ENCODE peak calls at places on chromosomes 13 and 19, in nine cellular contexts. One of them, this sample, is unnamed.

GRCh38 chr19:19873381-19873780 is 7.7 kb downstream of the ZNF253 start:
- DNase-seq in MCF 10A: no peak
- DNase-seq in mucosa of descending colon: no peak
- DNase-seq in osteocyte: no peak
- DNase-seq in AG04450: no peak
- DNase-seq in cardiac muscle cell: no peak
- DNase-seq in endothelial cell of umbilical vein: no peak
- DNase-seq in fibroblast of mammary gland: peak; percentile 15
- DNase-seq in tibial nerve: no peak
- DNase-seq in this sample: peak; percentile 17

GRCh38 chr13:110233181-110233641 is 73.7 kb downstream of the COL4A1 start:
- DNase-seq in MCF 10A: peak; percentile 94
- DNase-seq in mucosa of descending colon: no peak
- DNase-seq in osteocyte: peak; percentile 44
- DNase-seq in AG04450: peak; percentile 67
- DNase-seq in cardiac muscle cell: no peak
- DNase-seq in endothelial cell of umbilical vein: peak; percentile 93
- DNase-seq in fibroblast of mammary gland: peak; percentile 98
- DNase-seq in tibial nerve: peak; percentile 82
- DNase-seq in this sample: peak; percentile 92

GRCh38 chr13:50829896-50830295 is 13.6 kb downstream of the DLEU7 start:
- DNase-seq in MCF 10A: peak; percentile 69
- DNase-seq in mucosa of descending colon: no peak
- DNase-seq in osteocyte: no peak
- DNase-seq in AG04450: no peak
- DNase-seq in cardiac muscle cell: no peak
- DNase-seq in endothelial cell of umbilical vein: no peak
- DNase-seq in fibroblast of mammary gland: peak; percentile 86
- DNase-seq in tibial nerve: no peak
- DNase-seq in this sample: peak; percentile 46

GRCh38 chr19:10364644-10365043 is 15.7 kb downstream of the TYK2 start:
- DNase-seq in MCF 10A: no peak
- DNase-seq in mucosa of descending colon: no peak
- DNase-seq in osteocyte: no peak
- DNase-seq in AG04450: no peak
- DNase-seq in cardiac muscle cell: no peak
- DNase-seq in endothelial cell of umbilical vein: no peak
- DNase-seq in fibroblast of mammary gland: no peak
- DNase-seq in tibial nerve: no peak
- DNase-seq in this sample: no peak

GRCh38 chr13:112013665-112014064 is 53.3 kb upstream of the SOX1 start:
- DNase-seq in MCF 10A: no peak
- DNase-seq in mucosa of descending colon: no peak
- DNase-seq in osteocyte: no peak
- DNase-seq in AG04450: no peak
- DNase-seq in cardiac muscle cell: no peak
- DNase-seq in endothelial cell of umbilical vein: no peak
- DNase-seq in fibroblast of mammary gland: no peak
- DNase-seq in tibial nerve: no peak
- DNase-seq in this sample: no peak

GRCh38 chr19:15448778-15449619 is 757 bp downstream of the WIZ start:
- DNase-seq in MCF 10A: no peak
- DNase-seq in mucosa of descending colon: no peak
- DNase-seq in osteocyte: peak; percentile 85
- DNase-seq in AG04450: no peak
- DNase-seq in cardiac muscle cell: peak; percentile 39
- DNase-seq in endothelial cell of umbilical vein: peak; percentile 25
- DNase-seq in fibroblast of mammary gland: no peak
- DNase-seq in tibial nerve: no peak
- DNase-seq in this sample: no peak

GRCh38 chr19:18117692-18118378 is 20.3 kb downstream of the MAST3 start:
- DNase-seq in MCF 10A: peak; percentile 70
- DNase-seq in mucosa of descending colon: peak; percentile 94
- DNase-seq in osteocyte: peak; percentile 95
- DNase-seq in AG04450: no peak
- DNase-seq in cardiac muscle cell: peak; percentile 95
- DNase-seq in endothelial cell of umbilical vein: peak; percentile 83
- DNase-seq in fibroblast of mammary gland: peak; percentile 70
- DNase-seq in tibial nerve: peak; percentile 78
- DNase-seq in this sample: peak; percentile 85

GRCh38 chr13:57629821-57630235 is 1.7 kb upstream of the PCDH17 start:
- DNase-seq in MCF 10A: no peak
- DNase-seq in mucosa of descending colon: peak; percentile 38
- DNase-seq in osteocyte: peak; percentile 94
- DNase-seq in AG04450: no peak
- DNase-seq in cardiac muscle cell: peak; percentile 97
- DNase-seq in endothelial cell of umbilical vein: peak; percentile 95
- DNase-seq in fibroblast of mammary gland: peak; percentile 67
- DNase-seq in tibial nerve: peak; percentile 65
- DNase-seq in this sample: peak; percentile 61

GRCh38 chr13:87089391-87089790 is 581.8 kb upstream of the SLITRK5 start:
- DNase-seq in MCF 10A: peak; percentile 55
- DNase-seq in mucosa of descending colon: no peak
- DNase-seq in osteocyte: no peak
- DNase-seq in AG04450: peak; percentile 58
- DNase-seq in cardiac muscle cell: no peak
- DNase-seq in endothelial cell of umbilical vein: no peak
- DNase-seq in fibroblast of mammary gland: peak; percentile 78
- DNase-seq in tibial nerve: no peak
- DNase-seq in this sample: peak; percentile 94

GRCh38 chr19:30895946-30896345 is 453.3 kb downstream of the TSHZ3 start:
- DNase-seq in MCF 10A: no peak
- DNase-seq in mucosa of descending colon: no peak
- DNase-seq in osteocyte: no peak
- DNase-seq in AG04450: no peak
- DNase-seq in cardiac muscle cell: no peak
- DNase-seq in endothelial cell of umbilical vein: no peak
- DNase-seq in fibroblast of mammary gland: no peak
- DNase-seq in tibial nerve: no peak
- DNase-seq in this sample: no peak

GRCh38 chr13:30705672-30706071 is 29.7 kb upstream of the ALOX5AP start:
- DNase-seq in MCF 10A: peak; percentile 65
- DNase-seq in mucosa of descending colon: no peak
- DNase-seq in osteocyte: no peak
- DNase-seq in AG04450: no peak
- DNase-seq in cardiac muscle cell: no peak
- DNase-seq in endothelial cell of umbilical vein: no peak
- DNase-seq in fibroblast of mammary gland: no peak
- DNase-seq in tibial nerve: no peak
- DNase-seq in this sample: no peak

GRCh38 chr13:106499905-106500304 is 35.6 kb downstream of the EFNB2 start:
- DNase-seq in MCF 10A: no peak
- DNase-seq in mucosa of descending colon: no peak
- DNase-seq in osteocyte: no peak
- DNase-seq in AG04450: no peak
- DNase-seq in cardiac muscle cell: no peak
- DNase-seq in endothelial cell of umbilical vein: no peak
- DNase-seq in fibroblast of mammary gland: peak; percentile 26
- DNase-seq in tibial nerve: no peak
- DNase-seq in this sample: peak; percentile 54

GRCh38 chr19:16569609-16570320 is 2.5 kb downstream of the SLC35E1 start:
- DNase-seq in MCF 10A: no peak
- DNase-seq in mucosa of descending colon: no peak
- DNase-seq in osteocyte: no peak
- DNase-seq in AG04450: no peak
- DNase-seq in cardiac muscle cell: no peak
- DNase-seq in endothelial cell of umbilical vein: no peak
- DNase-seq in fibroblast of mammary gland: no peak
- DNase-seq in tibial nerve: no peak
- DNase-seq in this sample: no peak

GRCh38 chr19:6743071-6743470 is 3.6 kb downstream of the TRIP10 start:
- DNase-seq in MCF 10A: no peak
- DNase-seq in mucosa of descending colon: no peak
- DNase-seq in osteocyte: no peak
- DNase-seq in AG04450: no peak
- DNase-seq in cardiac muscle cell: no peak
- DNase-seq in endothelial cell of umbilical vein: no peak
- DNase-seq in fibroblast of mammary gland: no peak
- DNase-seq in tibial nerve: no peak
- DNase-seq in this sample: no peak

GRCh38 chr13:43905435-43906031 is 25.8 kb downstream of the LACC1 start:
- DNase-seq in MCF 10A: peak; percentile 67
- DNase-seq in mucosa of descending colon: peak; percentile 67
- DNase-seq in osteocyte: no peak
- DNase-seq in AG04450: peak; percentile 48
- DNase-seq in cardiac muscle cell: peak; percentile 75
- DNase-seq in endothelial cell of umbilical vein: peak; percentile 68
- DNase-seq in fibroblast of mammary gland: peak; percentile 75
- DNase-seq in tibial nerve: peak; percentile 81
- DNase-seq in this sample: peak; percentile 86

GRCh38 chr13:43911871-43912270 is 32.2 kb downstream of the LACC1 start:
- DNase-seq in MCF 10A: no peak
- DNase-seq in mucosa of descending colon: no peak
- DNase-seq in osteocyte: no peak
- DNase-seq in AG04450: no peak
- DNase-seq in cardiac muscle cell: no peak
- DNase-seq in endothelial cell of umbilical vein: no peak
- DNase-seq in fibroblast of mammary gland: no peak
- DNase-seq in tibial nerve: no peak
- DNase-seq in this sample: no peak

GRCh38 chr13:43911283-43911682 is 31.6 kb downstream of the LACC1 start:
- DNase-seq in MCF 10A: no peak
- DNase-seq in mucosa of descending colon: no peak
- DNase-seq in osteocyte: no peak
- DNase-seq in AG04450: no peak
- DNase-seq in cardiac muscle cell: peak; percentile 19
- DNase-seq in endothelial cell of umbilical vein: no peak
- DNase-seq in fibroblast of mammary gland: no peak
- DNase-seq in tibial nerve: no peak
- DNase-seq in this sample: no peak

GRCh38 chr13:43908156-43909126 is 28.7 kb downstream of the LACC1 start:
- DNase-seq in MCF 10A: peak; percentile 39
- DNase-seq in mucosa of descending colon: peak; percentile 71
- DNase-seq in osteocyte: no peak
- DNase-seq in AG04450: peak; percentile 55
- DNase-seq in cardiac muscle cell: peak; percentile 61
- DNase-seq in endothelial cell of umbilical vein: peak; percentile 43
- DNase-seq in fibroblast of mammary gland: peak; percentile 66
- DNase-seq in tibial nerve: peak; percentile 40
- DNase-seq in this sample: peak; percentile 90
- TF ChIP-seq CTCF in MCF 10A: peak; percentile 71
- TF ChIP-seq CTCF in mucosa of descending colon: no peak
- TF ChIP-seq CTCF in osteocyte: peak; percentile 75
- TF ChIP-seq CTCF in AG04450: peak; percentile 57
- TF ChIP-seq CTCF in cardiac muscle cell: peak; percentile 47
- TF ChIP-seq CTCF in endothelial cell of umbilical vein: peak; percentile 7
- TF ChIP-seq CTCF in fibroblast of mammary gland: peak; percentile 55
- TF ChIP-seq CTCF in tibial nerve: peak; percentile 27
- TF ChIP-seq CTCF in this sample: peak; percentile 47

GRCh38 chr13:70613295-70613694 is 505.0 kb upstream of the KLHL1 start:
- DNase-seq in MCF 10A: peak; percentile 8
- DNase-seq in mucosa of descending colon: no peak
- DNase-seq in osteocyte: no peak
- DNase-seq in AG04450: no peak
- DNase-seq in cardiac muscle cell: peak; percentile 12
- DNase-seq in endothelial cell of umbilical vein: peak; percentile 25
- DNase-seq in fibroblast of mammary gland: no peak
- DNase-seq in tibial nerve: no peak
- DNase-seq in this sample: peak; percentile 37
- TF ChIP-seq CTCF in MCF 10A: peak; percentile 16
- TF ChIP-seq CTCF in mucosa of descending colon: no peak
- TF ChIP-seq CTCF in osteocyte: peak; percentile 49
- TF ChIP-seq CTCF in AG04450: no peak
- TF ChIP-seq CTCF in cardiac muscle cell: no peak
- TF ChIP-seq CTCF in endothelial cell of umbilical vein: peak; percentile 33
- TF ChIP-seq CTCF in fibroblast of mammary gland: no peak
- TF ChIP-seq CTCF in tibial nerve: no peak
- TF ChIP-seq CTCF in this sample: peak; percentile 48

DNA sequence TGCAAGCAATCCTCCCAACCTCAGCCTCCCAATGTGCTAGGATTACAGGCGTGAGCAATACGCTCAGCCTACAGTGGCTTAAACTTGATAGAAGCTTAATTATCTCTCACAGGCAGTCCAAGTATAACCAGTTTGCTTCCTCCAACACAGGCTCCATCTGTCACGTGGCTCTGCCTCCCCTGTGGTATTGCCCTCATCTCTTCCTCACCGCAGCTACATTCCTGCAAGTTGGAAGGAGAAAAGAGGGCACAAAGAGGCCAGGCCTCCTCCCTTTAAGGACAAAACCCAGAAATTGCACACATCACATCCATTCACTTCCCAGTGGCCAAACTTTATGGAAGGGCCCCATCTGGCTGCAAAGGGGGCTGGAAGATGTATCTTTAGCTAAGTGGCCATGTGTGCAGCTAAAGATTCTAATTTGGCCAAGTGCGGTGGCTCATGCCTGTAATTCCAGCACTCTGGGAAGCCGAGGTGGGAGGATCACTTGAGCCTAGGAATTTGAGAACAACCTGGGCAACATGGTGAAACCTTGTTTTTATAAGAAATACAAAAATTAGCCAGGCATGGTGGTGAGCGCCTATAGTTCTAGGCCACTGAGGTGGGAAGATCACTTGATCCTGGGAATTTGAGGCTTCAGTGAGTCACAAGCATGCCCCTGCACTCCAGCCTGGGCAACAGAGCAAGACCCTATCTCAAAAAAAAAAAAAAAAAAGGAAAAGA is 3.1 kb upstream of the SDHAF1 start:
- DNase-seq in MCF 10A: no peak
- DNase-seq in mucosa of descending colon: no peak
- DNase-seq in osteocyte: no peak
- DNase-seq in AG04450: no peak
- DNase-seq in cardiac muscle cell: no peak
- DNase-seq in endothelial cell of umbilical vein: no peak
- DNase-seq in fibroblast of mammary gland: no peak
- DNase-seq in tibial nerve: no peak
- DNase-seq in this sample: no peak
- TF ChIP-seq CTCF in MCF 10A: no peak
- TF ChIP-seq CTCF in mucosa of descending colon: no peak
- TF ChIP-seq CTCF in osteocyte: no peak
- TF ChIP-seq CTCF in AG04450: no peak
- TF ChIP-seq CTCF in cardiac muscle cell: no peak
- TF ChIP-seq CTCF in endothelial cell of umbilical vein: no peak
- TF ChIP-seq CTCF in fibroblast of mammary gland: no peak
- TF ChIP-seq CTCF in tibial nerve: no peak
- TF ChIP-seq CTCF in this sample: no peak

GRCh38 chr19:34644991-34645461 is 31.9 kb downstream of the SCGB2B2 start:
- DNase-seq in MCF 10A: no peak
- DNase-seq in mucosa of descending colon: no peak
- DNase-seq in osteocyte: no peak
- DNase-seq in AG04450: no peak
- DNase-seq in cardiac muscle cell: no peak
- DNase-seq in endothelial cell of umbilical vein: no peak
- DNase-seq in fibroblast of mammary gland: no peak
- DNase-seq in tibial nerve: no peak
- DNase-seq in this sample: no peak
- TF ChIP-seq CTCF in MCF 10A: no peak
- TF ChIP-seq CTCF in mucosa of descending colon: no peak
- TF ChIP-seq CTCF in osteocyte: no peak
- TF ChIP-seq CTCF in AG04450: no peak
- TF ChIP-seq CTCF in cardiac muscle cell: no peak
- TF ChIP-seq CTCF in endothelial cell of umbilical vein: no peak
- TF ChIP-seq CTCF in fibroblast of mammary gland: no peak
- TF ChIP-seq CTCF in tibial nerve: no peak
- TF ChIP-seq CTCF in this sample: no peak